ENCODE peak calls at places on chromosomes 4 and X, in five cellular contexts. V, X, F, E and M are unnamed samples.

GRCh38 chr4:6908397-6909112 is 1.1 kb upstream of the TBC1D14 start:
- DNase-seq in F (no peak), V (no peak), E (no peak), X (no peak), M (no peak)

GRCh38 chr4:11152684-11153083 is 276.0 kb downstream of the HS3ST1 start:
- DNase-seq in F (no peak), E (no peak), X (no peak), V (no peak), M (no peak)

GRCh38 chr4:89929425-89930272 is 35.0 kb downstream of the MMRN1 start:
- DNase-seq in X (peak), F (no peak), E (no peak), V (peak), M (peak)

GRCh38 chr4:104905546-104905945 is 241.1 kb upstream of the TET2 start:
- DNase-seq in F (no peak), V (no peak), X (no peak), E (no peak), M (no peak)

GRCh38 chrX:73270753-73271152 is 56.1 kb upstream of the NAP1L2 start:
- DNase-seq in V (no peak), X (no peak), E (no peak), F (no peak), M (no peak)

GRCh38 chr4:54913751-54914526 is 211.5 kb downstream of the KDR start:
- DNase-seq in F (no peak), X (no peak), E (no peak), V (no peak), M (no peak)

GRCh38 chrX:154732421-154733071 is 18.3 kb downstream of the GAB3 start:
- DNase-seq in F (no peak), V (peak), X (no peak), E (no peak), M (no peak)

GRCh38 chr4:14399919-14400706 is 602.2 kb upstream of the CPEB2 start:
- DNase-seq in E (no peak), V (no peak), F (no peak), X (no peak), M (no peak)

GRCh38 chrX:107146670-107147069 is 28.0 kb upstream of the RBM41 start:
- DNase-seq in X (no peak), V (peak), E (no peak), F (no peak), M (no peak)